ENCODE peak calls at places on chromosomes 6 and 20, in five cellular contexts. Z is A549, G is HepG2, L is H1, S is K562. U is an unnamed sample.

GRCh38 chr6:92341224-92341623 is 1078.1 kb downstream of the EPHA7 start:
- DNase-seq in S (no peak), G (no peak), L (no peak), Z (no peak), U (no peak)

GRCh38 chr6:122264557-122264956 is 134.9 kb upstream of the HSF2 start:
- DNase-seq in Z (no peak), S (no peak), L (no peak), G (no peak), U (no peak)

GRCh38 chr6:473759-474453 is 82.4 kb downstream of the IRF4 start:
- DNase-seq in L (no peak), S (no peak), Z (no peak), G (no peak), U (no peak)

GRCh38 chr6:146968041-146968760 is 236.0 kb upstream of the STXBP5 start:
- DNase-seq in G (no peak), S (no peak), L (no peak), Z (no peak), U (peak; percentile 72)

GRCh38 chr6:72783035-72783434 is 161.2 kb downstream of the KCNQ5 start:
- DNase-seq in G (no peak), Z (no peak), L (no peak), S (no peak), U (no peak)

GRCh38 chr6:99746261-99746895 is 139.7 kb downstream of the PRDM13 start:
- DNase-seq in Z (peak; percentile 11), G (peak; percentile 48), L (peak; percentile 66), S (peak; percentile 74), U (peak; percentile 81)

GRCh38 chr6:114364295-114364694 is 21.5 kb upstream of the HS3ST5 start:
- DNase-seq in G (peak; percentile 34), L (no peak), S (no peak), Z (peak; percentile 13), U (no peak)

GRCh38 chr6:79042088-79042798 is 35.8 kb downstream of the PHIP start:
- DNase-seq in G (no peak), L (no peak), S (no peak), Z (no peak), U (no peak)

GRCh38 chr6:137491478-137491877 is 2.7 kb downstream of the OLIG3 start:
- DNase-seq in S (no peak), Z (no peak), L (no peak), G (no peak), U (no peak)

GRCh38 chr20:528923-529594 is 14.5 kb downstream of the CSNK2A1 start:
- DNase-seq in G (no peak), Z (peak; percentile 58), L (no peak), S (no peak), U (peak; percentile 57)

GRCh38 chr20:34618676-34619075 is 58.2 kb downstream of the PIGU start:
- DNase-seq in Z (no peak), G (no peak), S (no peak), L (no peak), U (no peak)

GRCh38 chr6:109503327-109504224 is 20.6 kb upstream of the ZBTB24 start:
- DNase-seq in Z (no peak), G (no peak), S (no peak), L (no peak), U (no peak)

GRCh38 chr20:58610071-58610800 is 40.8 kb upstream of the STX16 start:
- DNase-seq in Z (no peak), G (no peak), S (no peak), L (no peak), U (no peak)

GRCh38 chr20:41440882-41441281 is 74.3 kb upstream of the EMILIN3 start:
- DNase-seq in G (no peak), Z (no peak), S (no peak), L (no peak), U (no peak)

GRCh38 chr6:43090557-43090952 is 14.4 kb downstream of the PTK7 start:
- DNase-seq in G (no peak), L (no peak), S (no peak), Z (no peak), U (no peak)
- H3K4me3 ChIP-seq in G (peak overlapping the region; percentile 57), L (no peak overlapping the region), S (no peak overlapping the region), Z (no peak overlapping the region), U (no peak overlapping the region)

DNA sequence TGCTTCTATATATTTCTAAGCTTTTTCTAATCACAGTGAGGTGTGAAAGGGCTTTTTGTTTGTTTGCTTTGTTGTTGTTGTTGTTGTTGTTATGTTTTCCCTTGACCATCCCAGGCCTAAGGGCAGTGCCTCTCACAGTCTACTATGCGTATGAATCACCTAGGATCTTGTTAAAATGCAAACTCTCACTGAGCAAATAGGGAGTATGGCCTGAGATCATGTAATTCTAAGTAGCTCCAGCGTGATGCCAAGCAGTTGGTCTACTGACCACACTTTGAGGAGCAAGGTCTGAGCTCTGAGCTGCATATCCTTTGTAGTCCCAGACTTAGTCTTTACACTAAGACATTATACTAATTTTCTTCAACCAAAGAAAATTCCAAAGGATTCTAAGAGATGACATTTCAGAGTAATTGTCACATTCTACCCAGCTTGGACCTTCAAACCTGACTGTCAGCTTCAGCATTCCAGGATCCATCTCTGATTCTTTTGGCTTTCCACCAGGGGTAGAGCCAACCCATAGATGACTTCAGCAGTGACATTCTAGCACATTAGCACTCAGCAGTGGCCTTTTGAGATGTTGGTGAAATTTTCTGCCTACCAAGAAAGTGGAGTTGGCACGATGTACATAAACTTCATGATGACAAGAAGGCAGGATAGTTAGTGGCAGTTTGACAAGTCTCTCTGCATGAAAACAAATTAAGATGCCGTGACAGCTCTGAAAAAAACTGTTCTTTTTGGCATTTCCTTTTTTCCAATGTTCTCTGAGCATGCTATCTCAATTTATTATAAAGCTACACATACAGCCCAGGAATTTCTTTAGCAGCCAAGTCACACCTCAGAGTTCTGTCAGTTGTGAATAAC is 466.7 kb upstream of the RNF217 start:
- DNase-seq in L (no peak), Z (no peak), S (no peak), G (no peak), U (no peak)
- TF ChIP-seq JUN in L (no peak), Z (no peak), S (no peak), G (no peak), U (no peak)

DNA sequence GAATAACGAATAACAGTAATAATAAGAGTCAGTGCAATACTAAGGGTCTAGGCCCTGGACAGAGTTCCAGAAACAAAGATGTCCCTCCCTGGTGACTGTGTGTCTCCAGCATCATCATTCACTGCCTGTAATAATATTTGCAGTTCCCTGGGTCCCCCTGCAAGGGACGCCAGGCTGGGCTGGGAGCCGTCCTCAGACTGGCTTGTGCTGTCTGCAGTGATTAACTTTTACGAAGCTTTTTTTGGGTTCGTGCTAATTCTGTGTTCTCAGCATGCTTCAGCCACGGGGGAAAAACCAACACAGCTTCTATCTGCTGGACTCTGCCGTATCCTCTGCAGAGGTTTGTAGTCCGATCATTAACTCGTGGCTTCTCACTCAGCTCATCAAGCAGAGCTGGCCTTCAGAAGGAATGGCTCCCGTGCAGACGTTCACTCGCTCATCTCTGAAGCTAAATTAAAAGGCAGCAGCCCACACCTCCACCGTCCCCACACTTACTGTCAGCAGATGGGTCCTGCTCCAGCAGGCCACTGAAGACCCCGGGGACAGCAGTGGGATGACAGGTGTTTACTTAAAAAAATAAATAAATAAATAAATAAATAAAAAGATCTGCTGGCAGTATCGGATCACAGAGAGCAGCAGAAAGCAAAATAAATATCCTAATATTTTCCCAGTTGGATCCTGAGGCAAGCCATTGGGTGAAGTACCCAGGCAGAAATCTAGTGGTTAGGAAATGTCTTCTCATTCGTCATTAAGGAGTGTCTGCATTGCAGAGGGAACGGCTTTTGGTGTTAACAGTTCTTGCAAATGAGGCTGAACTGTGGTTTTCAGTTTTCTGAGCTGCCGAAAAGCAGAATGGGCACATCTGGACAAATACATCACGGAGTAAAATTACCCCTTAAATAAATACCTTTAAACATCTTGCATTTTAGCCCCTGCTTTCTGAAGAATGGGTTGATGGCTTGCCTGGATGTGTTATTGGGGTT is 82.0 kb upstream of the MPC1 start:
- DNase-seq in L (no peak), G (no peak), S (no peak), Z (no peak), U (no peak)
- H3K4me3 ChIP-seq in L (no peak overlapping the region), G (no peak overlapping the region), S (no peak overlapping the region), Z (no peak overlapping the region), U (no peak overlapping the region)

GRCh38 chr6:35487653-35488516 is 9.0 kb downstream of the TEAD3 start:
- DNase-seq in G (no peak), S (no peak), Z (no peak), L (peak; percentile 53), U (no peak)
- TF ChIP-seq JUN in G (no peak), S (no peak), Z (no peak), L (no peak), U (no peak)

GRCh38 chr6:16440656-16441212 is 202.3 kb downstream of the GMPR start:
- DNase-seq in S (no peak), G (no peak), Z (no peak), L (no peak), U (no peak)
- H3K4me3 ChIP-seq in S (no peak overlapping the region), G (no peak overlapping the region), Z (no peak overlapping the region), L (no peak overlapping the region), U (no peak overlapping the region)

DNA sequence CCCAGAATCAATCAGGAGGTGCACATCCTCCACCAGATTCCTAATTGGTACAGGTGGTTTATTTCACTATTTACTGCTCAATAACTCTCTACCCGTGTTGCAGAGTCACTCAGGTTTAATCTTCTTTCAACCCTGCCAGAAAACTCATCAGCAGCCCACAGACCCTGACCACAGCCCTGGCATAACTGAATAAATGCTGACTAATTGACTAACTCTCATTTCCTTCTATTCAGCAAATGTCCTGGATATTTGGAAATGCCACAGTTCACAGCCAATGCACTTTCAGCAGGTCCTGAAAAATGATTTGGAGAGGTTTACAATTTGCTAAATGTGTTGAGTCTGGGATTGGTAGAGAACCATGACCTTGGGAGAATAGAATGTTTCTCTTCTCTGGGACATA is 62.3 kb downstream of the TRMT6 start:
- DNase-seq in G (no peak), L (no peak), S (no peak), Z (no peak), U (no peak)
- TF ChIP-seq JUN in G (no peak), L (no peak), S (no peak), Z (no peak), U (no peak)

GRCh38 chr6:127164009-127164408 is 45.5 kb downstream of the RSPO3 start:
- DNase-seq in S (no peak), L (no peak), G (no peak), Z (no peak), U (no peak)

GRCh38 chr6:127164555-127164954 is 46.1 kb downstream of the RSPO3 start:
- DNase-seq in G (no peak), L (no peak), S (no peak), Z (no peak), U (no peak)

GRCh38 chr6:127160484-127160883 is 42.0 kb downstream of the RSPO3 start:
- DNase-seq in G (no peak), S (no peak), Z (no peak), L (no peak), U (no peak)

GRCh38 chr6:127162808-127163207 is 44.3 kb downstream of the RSPO3 start:
- DNase-seq in G (no peak), S (no peak), L (no peak), Z (no peak), U (peak; percentile 76)
- H3K4me3 ChIP-seq in G (no peak overlapping the region), S (no peak overlapping the region), L (no peak overlapping the region), Z (no peak overlapping the region), U (no peak overlapping the region)

DNA sequence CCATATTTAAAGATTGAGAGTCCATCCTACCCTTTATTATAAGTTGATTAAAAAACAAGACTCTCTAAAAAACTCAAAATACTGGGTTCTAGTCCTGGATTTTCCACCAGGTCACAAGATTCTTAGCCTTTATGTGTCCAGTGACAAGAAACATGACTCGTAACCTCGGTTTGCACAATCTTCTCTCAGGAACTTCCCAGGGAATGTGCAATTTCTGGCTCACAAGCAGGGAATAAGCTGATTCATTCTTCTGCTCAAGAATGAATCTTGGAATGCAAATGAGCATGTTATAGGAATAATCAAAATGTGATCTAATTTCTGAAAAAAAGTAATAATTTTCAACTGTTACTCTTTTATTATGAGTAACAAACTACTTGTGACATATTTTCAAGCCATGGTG is 45.1 kb downstream of the OGFRL1 start:
- DNase-seq in Z (peak; percentile 6), G (no peak), L (no peak), S (no peak), U (peak; percentile 30)
- TF ChIP-seq JUN in Z (no peak), G (no peak), L (no peak), S (no peak), U (no peak)

U was measured in endothelial cell of umbilical vein.